ENCODE peak calls at places on chromosomes 7 and 10, in seven cellular contexts. X is progenitor cell of endocrine pancreas; A is GM12891; Q is CD4-positive, CD25-positive, alpha-beta regulatory T cell; H is RWPE1; L is prostate gland; U is esophagus squamous epithelium. F is an unnamed sample.

GRCh38 chr7:5451391-5451790 is 27.8 kb upstream of the TNRC18 start:
- DNase-seq in X (no peak), A (no peak), Q (no peak), H (no peak), L (no peak), U (no peak), F (no peak)

GRCh38 chr10:131186547-131187253 is 124.8 kb downstream of the TCERG1L start:
- DNase-seq in X (no peak), A (no peak), Q (no peak), H (no peak), L (no peak), U (no peak), F (no peak)

GRCh38 chr10:4033341-4033896 is 248.4 kb upstream of the KLF6 start:
- DNase-seq in X (no peak), A (peak; percentile 25), Q (peak; percentile 54), H (no peak), L (no peak), U (no peak), F (no peak)

GRCh38 chr7:90163534-90163933 is 9.3 kb downstream of the STEAP1 start:
- DNase-seq in X (no peak), A (no peak), Q (no peak), H (no peak), L (no peak), U (no peak), F (no peak)

GRCh38 chr7:36265720-36266119 is 112.7 kb downstream of the EEPD1 start:
- DNase-seq in X (no peak), A (no peak), Q (no peak), H (no peak), L (peak; percentile 40), U (no peak), F (no peak)

GRCh38 chr10:119113805-119114732 is 10.2 kb downstream of the DENND10 start:
- DNase-seq in X (no peak), A (no peak), Q (no peak), H (peak; percentile 44), L (no peak), U (no peak), F (peak; percentile 98)

GRCh38 chr7:150753826-150754603 is 16.8 kb downstream of the GIMAP5 start:
- DNase-seq in X (no peak), A (no peak), Q (peak; percentile 56), H (no peak), L (no peak), U (no peak), F (peak; percentile 3)

GRCh38 chr7:12303507-12303906 is 92.4 kb downstream of the TMEM106B start:
- DNase-seq in X (no peak), A (no peak), Q (no peak), H (peak; percentile 8), L (no peak), U (no peak), F (peak; percentile 16)

GRCh38 chr7:23247602-23248335 is 1.2 kb downstream of the GPNMB start:
- DNase-seq in X (no peak), A (peak; percentile 34), Q (no peak), H (no peak), L (no peak), U (no peak), F (peak; percentile 14)

GRCh38 chr10:1440897-1441296 is 296.4 kb downstream of the ADARB2 start:
- DNase-seq in X (no peak), A (no peak), Q (no peak), H (no peak), L (no peak), U (no peak), F (no peak)

GRCh38 chr7:139807009-139807408 is 22.1 kb upstream of the TBXAS1 start:
- DNase-seq in X (no peak), A (no peak), Q (no peak), H (no peak), L (no peak), U (no peak), F (no peak)

GRCh38 chr7:157499121-157499834 is 162.5 kb downstream of the DNAJB6 start:
- DNase-seq in X (no peak), A (no peak), Q (no peak), H (no peak), L (no peak), U (no peak), F (no peak)

GRCh38 chr7:96953676-96954513 is 51.5 kb upstream of the DLX6 start:
- DNase-seq in X (no peak), A (no peak), Q (no peak), H (no peak), L (no peak), U (no peak), F (no peak)

GRCh38 chr10:129755075-129756020 is 208.7 kb downstream of the EBF3 start:
- DNase-seq in X (no peak), A (no peak), Q (no peak), H (no peak), L (peak; percentile 3), U (no peak), F (no peak)

GRCh38 chr7:155803418-155804376 is 8.6 kb downstream of the SHH start:
- DNase-seq in X (no peak), A (no peak), Q (peak; percentile 38), H (no peak), L (no peak), U (no peak), F (no peak)

GRCh38 chr10:29535012-29535777 is 99.6 kb downstream of the SVIL start:
- DNase-seq in X (peak; percentile 51), A (no peak), Q (no peak), H (no peak), L (peak; percentile 69), U (no peak), F (peak; percentile 75)

GRCh38 chr10:27526242-27526641 is 22.1 kb downstream of the RAB18 start:
- DNase-seq in X (no peak), A (no peak), Q (no peak), H (no peak), L (no peak), U (no peak), F (peak; percentile 16)

GRCh38 chr7:100380180-100380579 is 6.9 kb downstream of the PILRA start:
- DNase-seq in X (no peak), A (no peak), Q (no peak), H (no peak), L (no peak), U (no peak), F (no peak)

GRCh38 chr7:72467237-72467636 is 55.1 kb upstream of the CALN1 start:
- DNase-seq in X (no peak), A (no peak), Q (no peak), H (no peak), L (no peak), U (no peak), F (no peak)

GRCh38 chr10:68125770-68126169 is 16.5 kb downstream of the MYPN start:
- DNase-seq in X (no peak), A (no peak), Q (no peak), H (no peak), L (no peak), U (no peak), F (no peak)

GRCh38 chr7:25399000-25399750 is 170.9 kb upstream of the NPVF start:
- DNase-seq in X (no peak), A (no peak), Q (no peak), H (no peak), L (no peak), U (no peak), F (no peak)

GRCh38 chr10:47243791-47244190 is 56.2 kb upstream of the GDF10 start:
- DNase-seq in X (no peak), A (no peak), Q (no peak), H (no peak), L (no peak), U (no peak), F (no peak)

GRCh38 chr10:89351402-89352038 is 23.7 kb downstream of the IFIT3 start:
- DNase-seq in X (no peak), A (no peak), Q (peak; percentile 52), H (no peak), L (no peak), U (no peak), F (peak; percentile 44)

GRCh38 chr10:69901623-69902505 is 100.2 kb downstream of the COL13A1 start:
- DNase-seq in X (peak; percentile 41), A (peak; percentile 49), Q (peak; percentile 13), H (peak; percentile 78), L (peak; percentile 44), U (no peak), F (peak; percentile 62)

GRCh38 chr7:131745645-131746248 is 189.3 kb upstream of the PODXL start:
- DNase-seq in X (peak; percentile 64), A (no peak), Q (no peak), H (peak; percentile 10), L (no peak), U (no peak), F (peak; percentile 59)

GRCh38 chr10:7545256-7545655 is 121.5 kb downstream of the ITIH5 start:
- DNase-seq in X (no peak), A (no peak), Q (no peak), H (no peak), L (no peak), U (no peak), F (peak; percentile 36)

GRCh38 chr10:116710021-116710420 is 32.3 kb downstream of the HSPA12A start:
- DNase-seq in X (no peak), A (no peak), Q (no peak), H (no peak), L (no peak), U (no peak), F (no peak)

GRCh38 chr10:77925795-77926565 is 575 bp downstream of the DLG5 start:
- DNase-seq in X (peak; percentile 36), A (no peak), Q (peak; percentile 8), H (peak; percentile 48), L (peak; percentile 73), U (no peak), F (peak; percentile 32)

GRCh38 chr7:151018421-151019129 is 5.7 kb downstream of the ATG9B start:
- DNase-seq in X (no peak), A (no peak), Q (peak; percentile 60), H (no peak), L (no peak), U (no peak), F (no peak)

GRCh38 chr10:61814160-61814559 is 87.3 kb upstream of the ARID5B start:
- DNase-seq in X (no peak), A (no peak), Q (no peak), H (no peak), L (no peak), U (no peak), F (no peak)

GRCh38 chr7:157483971-157484410 is 147.2 kb downstream of the DNAJB6 start:
- DNase-seq in X (no peak), A (no peak), Q (no peak), H (no peak), L (no peak), U (no peak), F (no peak)

GRCh38 chr7:37432240-37432917 is 16.3 kb downstream of the ELMO1 start:
- DNase-seq in X (no peak), A (no peak), Q (no peak), H (no peak), L (no peak), U (no peak), F (no peak)

GRCh38 chr7:132557489-132558044 is 18.7 kb downstream of the PLXNA4 start:
- DNase-seq in X (no peak), A (no peak), Q (no peak), H (no peak), L (no peak), U (no peak), F (peak; percentile 44)

GRCh38 chr7:4837814-4838625 is 23.8 kb downstream of the PAPOLB start:
- DNase-seq in X (no peak), A (no peak), Q (no peak), H (no peak), L (no peak), U (no peak), F (no peak)

GRCh38 chr7:102454423-102454822 is 10.2 kb downstream of the ALKBH4 start:
- DNase-seq in X (no peak), A (no peak), Q (no peak), H (no peak), L (no peak), U (no peak), F (no peak)

GRCh38 chr7:2477447-2478386 is 1.5 kb upstream of the GRIFIN start:
- DNase-seq in X (peak; percentile 48), A (peak; percentile 81), Q (peak; percentile 86), H (no peak), L (peak; percentile 51), U (no peak), F (peak; percentile 60)

GRCh38 chr10:48899781-48900180 is 39.9 kb downstream of the LRRC18 start:
- DNase-seq in X (no peak), A (no peak), Q (no peak), H (no peak), L (no peak), U (no peak), F (no peak)

GRCh38 chr7:136566491-136566890 is 302.0 kb upstream of the CHRM2 start:
- DNase-seq in X (no peak), A (no peak), Q (no peak), H (no peak), L (no peak), U (no peak), F (no peak)

F was measured in fibroblast of pulmonary artery.